ENCODE peak calls at places on chromosomes 6 and 20, in eight cellular contexts. K is cardiac fibroblast; I is breast epithelium; D is GM13976; Z is HEK293T; M is neural crest cell; V is activated naive CD4-positive, alpha-beta T cell; X is activated T-cell treated with anti-CD3 and anti-CD28 coated beads, Interleukin-2, amount 50 U/mL, for 72 hours. Y is an unnamed sample.

GRCh38 chr20:63087236-63087871 is 80.6 kb upstream of the BHLHE23 start:
- DNase-seq in K (no peak), I (no peak), D (no peak), Z (no peak), M (no peak), V (no peak), X (no peak), Y (peak)

GRCh38 chr6:39823187-39823815 is 31.1 kb downstream of the DAAM2 start:
- DNase-seq in K (peak), I (peak), D (no peak), Z (no peak), M (no peak), V (no peak), X (no peak), Y (no peak)

GRCh38 chr20:46955601-46956556 is 61.2 kb downstream of the EYA2 start:
- DNase-seq in K (no peak), I (no peak), D (no peak), Z (no peak), M (no peak), V (no peak), X (no peak), Y (no peak)

GRCh38 chr6:2768125-2768524 is 2.9 kb downstream of the WRNIP1 start:
- DNase-seq in K (peak), I (no peak), D (no peak), Z (no peak), M (no peak), V (no peak), X (no peak), Y (no peak)

GRCh38 chr20:58981564-58982364 is 708 bp downstream of the NELFCD start:
- DNase-seq in K (peak), I (no peak), D (peak), Z (no peak), M (no peak), V (no peak), X (no peak), Y (peak)

GRCh38 chr6:145147559-145147958 is 587.8 kb downstream of the EPM2A start:
- DNase-seq in K (peak), I (no peak), D (no peak), Z (no peak), M (no peak), V (no peak), X (no peak), Y (no peak)

GRCh38 chr6:34560366-34561226 is 4.5 kb upstream of the SPDEF start:
- DNase-seq in K (peak), I (no peak), D (no peak), Z (no peak), M (peak), V (no peak), X (no peak), Y (peak)

GRCh38 chr6:41167173-41167963 is 4.5 kb upstream of the TREM2 start:
- DNase-seq in K (peak), I (no peak), D (no peak), Z (no peak), M (peak), V (no peak), X (no peak), Y (no peak)

GRCh38 chr6:11188161-11188915 is 44.1 kb downstream of the NEDD9 start:
- DNase-seq in K (peak), I (no peak), D (no peak), Z (no peak), M (no peak), V (no peak), X (no peak), Y (no peak)

GRCh38 chr20:43194187-43194586 is 4.5 kb upstream of the PTPRT start:
- DNase-seq in K (no peak), I (no peak), D (no peak), Z (no peak), M (no peak), V (no peak), X (no peak), Y (no peak)

GRCh38 chr6:11556308-11556707 is 18.8 kb downstream of the TMEM170B start:
- DNase-seq in K (no peak), I (no peak), D (no peak), Z (no peak), M (no peak), V (no peak), X (no peak), Y (no peak)

GRCh38 chr6:33040157-33040556 is 30.8 kb upstream of the HLA-DOA start:
- DNase-seq in K (no peak), I (no peak), D (no peak), Z (no peak), M (no peak), V (no peak), X (no peak), Y (no peak)

GRCh38 chr20:50233325-50234212 is 42.9 kb downstream of the CEBPB start:
- DNase-seq in K (no peak), I (no peak), D (no peak), Z (no peak), M (no peak), V (no peak), X (no peak), Y (no peak)

GRCh38 chr6:14452567-14453527 is 335.3 kb downstream of the CD83 start:
- DNase-seq in K (no peak), I (no peak), D (no peak), Z (no peak), M (no peak), V (no peak), X (peak), Y (no peak)

GRCh38 chr20:4082406-4083102 is 67.2 kb upstream of the RNF24 start:
- DNase-seq in K (peak), I (peak), D (peak), Z (no peak), M (no peak), V (no peak), X (peak), Y (no peak)

GRCh38 chr20:6418732-6419131 is 295.9 kb upstream of the FERMT1 start:
- DNase-seq in K (no peak), I (no peak), D (no peak), Z (no peak), M (no peak), V (no peak), X (no peak), Y (no peak)

GRCh38 chr6:34745277-34746103 is 11.8 kb upstream of the SNRPC start:
- DNase-seq in K (peak), I (peak), D (no peak), Z (no peak), M (no peak), V (no peak), X (no peak), Y (peak)

GRCh38 chr6:69232506-69233194 is 564.2 kb downstream of the LMBRD1 start:
- DNase-seq in K (peak), I (no peak), D (peak), Z (peak), M (peak), V (no peak), X (peak), Y (peak)

GRCh38 chr6:170006524-170007467 is 255.4 kb downstream of the ERMARD start:
- DNase-seq in K (no peak), I (no peak), D (no peak), Z (no peak), M (no peak), V (no peak), X (no peak), Y (no peak)

GRCh38 chr6:167227984-167228383 is 63.1 kb upstream of the UNC93A start:
- DNase-seq in K (no peak), I (no peak), D (no peak), Z (no peak), M (no peak), V (no peak), X (no peak), Y (no peak)